ENCODE peak calls at places on chromosomes 12 and 14, in nine cellular contexts. C is gastrocnemius medialis, R is stomach, Y is HCT116, N is GM12878, V is adrenal gland, D is uterus, O is ovary, K is transverse colon. M is an unnamed sample. For H3K4me1 and H3K27me3, the result is how much of the 10 kb centered on the place peaks cover.

GRCh38 chr14:77120771-77121743 is 20.5 kb downstream of the ZDHHC22 start:
- DNase-seq in C (no peak), Y (no peak), N (peak), R (peak), D (peak), K (peak), O (no peak), V (peak), M (no peak)

GRCh38 chr12:88639361-88639760 is 59.1 kb upstream of the KITLG start:
- DNase-seq in R (no peak), V (no peak), D (no peak), C (no peak), Y (no peak), K (no peak), O (no peak), N (no peak), M (no peak)

GRCh38 chr12:74619886-74620285 is 82.3 kb downstream of the ATXN7L3B start:
- DNase-seq in N (no peak), R (peak), D (no peak), Y (no peak), O (no peak), K (no peak), V (no peak), C (no peak), M (no peak)

GRCh38 chr12:32115404-32116104 is 8.9 kb downstream of the BICD1 start:
- DNase-seq in V (peak), D (peak), O (peak), R (peak), K (peak), N (no peak), C (peak), Y (peak), M (peak)

GRCh38 chr14:96881713-96882112 is 84.5 kb downstream of the VRK1 start:
- DNase-seq in K (no peak), Y (no peak), V (no peak), N (no peak), R (no peak), D (no peak), O (no peak), C (no peak), M (no peak)

GRCh38 chr12:2853626-2854025 is 3.2 kb downstream of the TEX52 start:
- DNase-seq in D (peak), Y (peak), V (peak), K (peak), R (peak), C (peak), N (no peak), O (peak), M (peak)

GRCh38 chr12:49950310-49951251 is at the start of gene AQP2:
- DNase-seq in O (no peak), C (no peak), K (no peak), R (no peak), N (no peak), Y (no peak), V (peak), D (no peak), M (no peak)

GRCh38 chr12:102824218-102824835 is 92.7 kb downstream of the PAH start:
- DNase-seq in K (no peak), Y (no peak), O (peak), V (peak), C (no peak), D (peak), N (no peak), R (no peak), M (peak)

GRCh38 chr14:91232052-91232451 is 12.5 kb downstream of the GPR68 start:
- DNase-seq in R (no peak), D (no peak), V (no peak), N (no peak), C (no peak), Y (no peak), O (no peak), K (no peak), M (no peak)

GRCh38 chr12:92363295-92364146 is 217.9 kb upstream of the BTG1 start:
- DNase-seq in K (peak), N (peak), C (peak), R (no peak), D (peak), V (peak), Y (no peak), O (peak), M (peak)

DNA sequence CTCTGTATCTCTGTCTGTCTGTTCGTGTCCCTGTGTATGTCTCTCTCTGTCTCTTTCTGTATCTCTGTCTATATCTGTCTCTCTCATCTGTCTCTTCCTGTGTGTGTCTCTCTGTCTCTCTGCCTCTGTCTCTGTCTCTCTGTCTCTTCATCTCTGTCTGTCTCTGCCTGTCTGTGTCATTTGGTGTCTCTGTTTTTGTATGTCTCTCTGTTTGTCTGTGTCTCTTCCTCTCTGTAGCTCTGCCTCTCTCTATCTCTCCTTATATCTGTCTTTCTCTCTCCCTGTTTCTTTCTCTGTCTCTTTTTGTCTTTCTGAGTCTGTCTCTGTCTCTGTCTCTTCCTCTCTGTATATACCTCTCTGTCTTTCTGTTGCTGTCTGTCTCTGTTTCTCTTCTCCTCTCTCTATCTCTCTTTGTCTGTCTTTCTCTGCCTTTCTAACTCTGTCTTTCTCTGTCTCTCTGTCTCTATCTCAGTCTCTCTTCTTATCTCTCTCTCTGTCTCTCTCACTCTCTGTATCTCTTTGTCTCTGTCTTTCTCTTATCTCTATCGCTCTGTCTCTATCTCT is 50.2 kb downstream of the TMEM121 start:
- DNase-seq in C (no peak), D (no peak), O (no peak), Y (no peak), R (no peak), K (no peak), N (no peak), V (no peak), M (no peak)
- TF ChIP-seq POLR2A in C (no peak), D (no peak), O (no peak), Y (no peak), R (no peak), K (no peak), N (no peak), V (no peak), M (no peak)

DNA sequence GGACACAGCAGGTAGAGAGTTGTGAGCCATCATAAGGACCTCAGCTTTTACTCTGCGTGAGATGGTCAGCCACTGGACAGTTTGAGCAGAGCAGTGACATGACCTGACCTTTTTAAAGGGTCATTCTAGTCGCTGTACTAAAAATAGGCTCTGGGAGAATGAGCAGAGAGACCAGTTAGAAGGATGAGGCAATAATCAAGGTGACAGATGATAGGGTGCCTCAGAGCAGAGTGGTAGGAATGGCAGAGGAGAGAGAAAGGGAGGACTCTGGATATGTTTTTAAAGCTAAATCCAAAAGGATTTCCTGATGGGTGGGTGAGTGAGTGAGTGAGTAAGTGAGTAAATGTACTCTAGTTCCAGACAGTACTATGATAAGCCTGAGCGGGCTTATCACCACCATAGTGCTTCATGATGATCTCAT is 83.6 kb upstream of the ARHGAP5 start:
- DNase-seq in N (no peak), V (no peak), D (no peak), R (no peak), K (no peak), O (no peak), C (no peak), Y (no peak), M (no peak)
- H3K4me1 ChIP-seq in N (under half), V (under half), D (under half), R (under half), K (under half), O (under half), C (under half), Y (under half), M (half or more)

DNA sequence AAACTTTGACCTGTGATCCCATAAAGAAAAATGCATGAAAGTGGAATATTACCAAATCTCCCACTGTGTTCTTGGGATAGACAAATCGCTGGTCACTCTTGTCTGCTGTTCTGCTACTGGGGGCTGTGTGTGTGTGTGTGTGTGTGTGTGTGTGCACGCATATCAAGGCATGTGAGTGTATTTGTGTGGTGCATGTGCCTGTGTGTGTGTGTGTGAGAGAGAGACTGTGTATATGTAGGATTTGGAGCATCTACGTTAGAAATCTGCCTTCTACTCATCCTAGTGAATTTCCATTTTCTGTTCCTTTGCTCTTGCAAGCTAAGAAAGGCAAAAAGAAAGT is 78.9 kb upstream of the ARHGAP5 start:
- DNase-seq in R (no peak), V (no peak), K (no peak), C (no peak), Y (no peak), D (no peak), N (no peak), O (no peak), M (no peak)
- H3K27me3 ChIP-seq in R (under half), V (under half), K (under half), C (under half), Y (under half), D (under half), N (under half), O (under half), M (under half)

DNA sequence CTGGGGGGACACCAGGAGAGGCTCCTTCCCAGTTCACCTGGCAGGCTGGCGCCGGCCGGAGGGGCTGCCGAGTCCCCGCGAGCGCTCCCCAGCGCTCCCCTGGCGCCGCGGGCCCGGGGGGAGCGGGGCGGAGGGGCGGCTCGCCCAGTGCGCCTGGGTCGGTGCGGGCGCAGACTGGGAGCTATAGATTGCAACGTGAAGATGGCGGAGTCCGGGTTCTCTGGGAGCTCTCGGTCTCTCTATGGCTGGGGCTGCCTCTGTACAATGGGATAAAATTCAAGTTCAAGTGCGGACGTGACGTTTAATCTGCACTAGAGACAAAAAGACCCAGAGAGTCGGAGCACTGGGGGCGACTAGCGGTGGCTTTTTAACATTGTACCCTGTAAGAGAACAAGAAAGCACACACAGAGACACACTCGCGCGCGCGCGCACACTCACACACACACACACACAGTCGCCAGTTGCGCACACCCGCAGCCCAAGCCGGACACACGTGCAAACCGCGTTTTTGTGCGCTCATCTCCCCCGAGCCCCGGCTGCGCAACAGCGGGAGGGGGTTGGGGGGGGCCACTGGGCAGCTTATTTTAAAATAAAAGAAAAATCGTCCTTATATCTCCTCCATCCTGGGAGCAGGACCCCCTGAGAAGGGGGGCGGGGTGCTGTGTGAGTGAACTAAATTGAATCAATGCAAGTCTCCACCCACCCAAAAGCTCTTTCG is at the start of gene BCL11B:
- DNase-seq in R (peak), Y (peak), N (peak), O (peak), C (no peak), D (peak), K (peak), V (peak), M (peak)
- TF ChIP-seq POLR2A in R (no peak), Y (peak), N (peak), O (no peak), C (no peak), D (no peak), K (peak), V (no peak), M (no peak)

GRCh38 chr12:131176926-131177325 is 223.2 kb downstream of the ADGRD1 start:
- DNase-seq in O (no peak), R (no peak), K (no peak), Y (no peak), C (no peak), V (no peak), D (no peak), N (no peak), M (no peak)

GRCh38 chr12:131174901-131175300 is 221.2 kb downstream of the ADGRD1 start:
- DNase-seq in D (no peak), V (no peak), N (no peak), Y (no peak), K (no peak), C (no peak), R (no peak), O (no peak), M (no peak)

GRCh38 chr12:131176266-131176665 is 222.6 kb downstream of the ADGRD1 start:
- DNase-seq in R (no peak), O (no peak), K (no peak), D (no peak), Y (no peak), C (no peak), N (no peak), V (no peak), M (no peak)

GRCh38 chr12:131167334-131167733 is 213.6 kb downstream of the ADGRD1 start:
- DNase-seq in V (peak), K (no peak), Y (no peak), R (no peak), C (no peak), N (no peak), O (peak), D (no peak), M (no peak)

DNA sequence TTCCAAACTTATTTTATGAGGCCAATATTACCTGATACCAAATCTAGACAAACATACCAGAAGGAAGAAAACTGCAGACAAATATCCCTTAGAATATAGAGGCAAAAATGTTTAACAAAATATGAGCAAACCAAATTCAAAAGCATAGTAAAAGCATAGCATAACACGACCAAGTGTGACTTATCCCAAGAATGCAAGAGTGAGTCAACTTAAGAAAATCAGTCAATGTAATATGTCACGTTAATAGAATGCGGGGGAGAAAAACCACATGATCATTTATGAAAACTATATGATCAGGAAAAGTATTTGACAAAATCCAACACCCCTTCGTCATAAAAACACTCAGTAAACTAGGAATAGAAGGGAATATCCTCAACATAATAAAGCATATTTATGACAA is 217.3 kb downstream of the ADGRD1 start:
- DNase-seq in N (no peak), C (no peak), O (no peak), R (no peak), K (no peak), V (no peak), D (no peak), Y (no peak), M (no peak)
- H3K4me1 ChIP-seq in N (under half), C (under half), O (under half), R (under half), K (under half), V (under half), D (under half), Y (under half), M (under half)

GRCh38 chr12:114400395-114400794 is 5.5 kb downstream of the TBX5 start:
- DNase-seq in D (no peak), Y (no peak), O (no peak), N (no peak), V (no peak), R (no peak), K (no peak), C (no peak), M (no peak)

GRCh38 chr12:114401346-114402320 is 4.3 kb downstream of the TBX5 start:
- DNase-seq in O (no peak), N (no peak), V (no peak), K (no peak), Y (no peak), D (no peak), C (no peak), R (no peak), M (no peak)

GRCh38 chr12:114403044-114403689 is 2.8 kb downstream of the TBX5 start:
- DNase-seq in N (no peak), V (no peak), D (no peak), Y (no peak), O (no peak), C (no peak), R (no peak), K (no peak), M (peak)

GRCh38 chr12:114399664-114400211 is 6.2 kb downstream of the TBX5 start:
- DNase-seq in Y (peak), N (no peak), C (no peak), K (no peak), O (no peak), R (no peak), D (no peak), V (no peak), M (no peak)

DNA sequence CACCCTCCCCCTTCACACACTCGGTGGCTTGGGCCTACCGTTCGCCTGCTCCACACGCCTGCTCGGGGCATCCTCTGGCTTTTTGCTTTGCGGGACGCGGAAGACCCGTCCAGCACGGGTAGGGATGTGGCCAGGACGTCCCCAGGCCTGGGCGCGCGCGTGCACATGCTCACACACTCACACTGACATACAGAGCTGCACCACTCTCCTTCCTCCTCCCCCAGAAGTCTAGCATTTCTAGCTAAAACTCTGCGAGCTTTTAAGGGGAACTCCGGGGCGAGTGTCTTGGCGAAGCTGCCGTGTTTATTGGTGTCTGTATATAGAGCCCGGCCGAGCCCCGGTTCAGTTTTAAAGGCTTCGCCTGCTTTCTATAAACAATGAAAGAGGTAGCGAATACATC is 5.0 kb downstream of the TBX5 start:
- DNase-seq in K (no peak), C (no peak), R (no peak), O (no peak), V (no peak), D (no peak), Y (no peak), N (no peak), M (peak)
- H3K27me3 ChIP-seq in K (half or more), C (half or more), R (half or more), O (under half), V (half or more), D (half or more), Y (under half), N (under half), M (under half)

GRCh38 chr12:52899338-52900035 is 5.4 kb downstream of the KRT8 start:
- DNase-seq in C (no peak), D (no peak), O (no peak), R (no peak), V (no peak), Y (no peak), N (no peak), K (peak), M (no peak)

GRCh38 chr12:52896190-52897100 is 8.4 kb downstream of the KRT8 start:
- DNase-seq in V (no peak), O (no peak), Y (no peak), N (no peak), D (no peak), C (no peak), R (no peak), K (peak), M (no peak)

GRCh38 chr12:52892193-52892852 is 12.6 kb downstream of the KRT8 start:
- DNase-seq in N (no peak), Y (no peak), D (no peak), C (no peak), R (no peak), K (no peak), V (no peak), O (no peak), M (no peak)

GRCh38 chr12:52892974-52893373 is 11.9 kb downstream of the KRT8 start:
- DNase-seq in R (no peak), D (no peak), N (no peak), O (no peak), K (no peak), V (no peak), C (no peak), Y (no peak), M (no peak)

DNA sequence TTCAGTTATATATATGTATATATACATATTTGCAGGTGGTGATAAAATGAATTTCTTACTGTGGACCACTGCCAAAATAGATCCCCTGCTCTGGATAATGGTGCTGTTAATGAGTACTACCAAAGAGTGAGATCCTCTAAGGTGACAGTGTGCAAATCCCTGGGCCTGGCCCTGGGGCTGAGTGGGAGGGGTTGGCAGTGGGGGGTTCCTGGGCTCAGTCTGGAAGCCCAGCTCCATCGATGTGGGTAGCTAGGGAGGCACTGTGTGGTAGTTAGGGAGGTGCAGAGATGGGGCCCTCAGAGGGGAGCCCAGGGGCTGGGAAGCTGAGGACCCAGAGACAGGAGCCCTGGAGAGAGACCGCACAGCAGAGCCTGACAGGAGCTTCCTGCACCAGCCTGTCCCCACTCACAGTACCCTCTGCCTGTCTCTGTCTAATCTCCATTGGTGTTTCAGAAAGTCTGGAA is 9.1 kb downstream of the KRT8 start:
- DNase-seq in D (no peak), V (no peak), Y (no peak), R (no peak), N (no peak), K (no peak), C (no peak), O (no peak), M (no peak)
- TF ChIP-seq POLR2A in D (no peak), V (no peak), Y (no peak), R (no peak), N (no peak), K (no peak), C (no peak), O (no peak), M (no peak)

DNA sequence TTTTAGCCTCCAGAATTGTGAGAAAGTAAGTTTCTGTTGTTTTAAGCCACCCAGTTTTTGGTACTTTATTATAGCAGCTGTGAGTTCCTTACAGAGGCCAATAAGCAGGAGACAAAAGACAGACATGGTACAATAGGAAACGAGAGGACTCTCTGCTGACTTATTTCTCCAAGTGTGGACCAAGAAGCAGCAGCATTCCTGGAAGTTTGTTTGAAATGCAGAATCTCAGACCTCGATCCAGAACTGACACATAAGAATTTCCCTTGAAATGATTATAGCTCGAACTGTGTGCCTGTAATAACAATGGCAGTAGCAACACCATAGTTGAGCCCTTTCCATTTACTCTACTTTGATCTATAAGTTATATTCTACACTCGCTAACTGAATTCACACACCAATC is 31.9 kb upstream of the LUM start:
- DNase-seq in O (no peak), N (no peak), D (no peak), V (no peak), R (no peak), K (no peak), C (no peak), Y (no peak), M (no peak)
- H3K4me1 ChIP-seq in O (under half), N (under half), D (under half), V (under half), R (under half), K (under half), C (under half), Y (under half), M (under half)

M was measured in heart left ventricle.